ENCODE peak calls at places on chromosome 16, in six cellular contexts. One of them, this sample, is unnamed.

GRCh38 chr16:14186954-14187306 is 115.8 kb downstream of the MRTFB start:
- DNase-seq in IMR-90: no peak
- DNase-seq in adipocyte: peak; percentile 37
- DNase-seq in CD8-positive, alpha-beta memory T cell: no peak
- DNase-seq in tibial nerve: no peak
- DNase-seq in adrenal gland: no peak
- DNase-seq in this sample: no peak

GRCh38 chr16:67543582-67543981 is 15.0 kb downstream of the RIPOR1 start:
- DNase-seq in CD8-positive, alpha-beta memory T cell: no peak
- DNase-seq in adipocyte: no peak
- DNase-seq in tibial nerve: no peak
- DNase-seq in adrenal gland: no peak
- DNase-seq in IMR-90: no peak
- DNase-seq in this sample: no peak

GRCh38 chr16:4535627-4536108 is 2.9 kb downstream of the CDIP1 start:
- DNase-seq in adipocyte: no peak
- DNase-seq in adrenal gland: no peak
- DNase-seq in tibial nerve: no peak
- DNase-seq in IMR-90: no peak
- DNase-seq in CD8-positive, alpha-beta memory T cell: no peak
- DNase-seq in this sample: no peak

GRCh38 chr16:31458073-31458834 is 1.0 kb upstream of the ARMC5 start:
- DNase-seq in adipocyte: peak; percentile 65
- DNase-seq in adrenal gland: peak; percentile 70
- DNase-seq in IMR-90: peak; percentile 45
- DNase-seq in tibial nerve: no peak
- DNase-seq in CD8-positive, alpha-beta memory T cell: peak; percentile 67
- DNase-seq in this sample: peak; percentile 51

GRCh38 chr16:88906020-88906419 is 39.6 kb upstream of the PABPN1L start:
- DNase-seq in IMR-90: no peak
- DNase-seq in adipocyte: no peak
- DNase-seq in tibial nerve: no peak
- DNase-seq in CD8-positive, alpha-beta memory T cell: no peak
- DNase-seq in adrenal gland: no peak
- DNase-seq in this sample: no peak

GRCh38 chr16:23330583-23331249 is 28.6 kb downstream of the SCNN1B start:
- DNase-seq in CD8-positive, alpha-beta memory T cell: no peak
- DNase-seq in adrenal gland: peak; percentile 25
- DNase-seq in tibial nerve: no peak
- DNase-seq in adipocyte: no peak
- DNase-seq in IMR-90: no peak
- DNase-seq in this sample: no peak

GRCh38 chr16:22425036-22425801 is 50.8 kb upstream of the CDR2 start:
- DNase-seq in adipocyte: peak; percentile 68
- DNase-seq in IMR-90: no peak
- DNase-seq in tibial nerve: peak; percentile 49
- DNase-seq in CD8-positive, alpha-beta memory T cell: no peak
- DNase-seq in adrenal gland: peak; percentile 81
- DNase-seq in this sample: peak; percentile 49

GRCh38 chr16:17590711-17591654 is 120.2 kb upstream of the XYLT1 start:
- DNase-seq in CD8-positive, alpha-beta memory T cell: no peak
- DNase-seq in tibial nerve: no peak
- DNase-seq in adipocyte: no peak
- DNase-seq in IMR-90: no peak
- DNase-seq in adrenal gland: no peak
- DNase-seq in this sample: no peak

GRCh38 chr16:9097266-9098219 is 6.1 kb downstream of the HAPSTR1 start:
- DNase-seq in IMR-90: no peak
- DNase-seq in CD8-positive, alpha-beta memory T cell: no peak
- DNase-seq in adrenal gland: no peak
- DNase-seq in tibial nerve: no peak
- DNase-seq in adipocyte: no peak
- DNase-seq in this sample: no peak

GRCh38 chr16:17070882-17071592 is 399.7 kb downstream of the XYLT1 start:
- DNase-seq in adrenal gland: peak; percentile 40
- DNase-seq in adipocyte: no peak
- DNase-seq in CD8-positive, alpha-beta memory T cell: peak; percentile 78
- DNase-seq in IMR-90: no peak
- DNase-seq in tibial nerve: no peak
- DNase-seq in this sample: peak; percentile 45

GRCh38 chr16:89144681-89145080 is 26.9 kb upstream of the CDH15 start:
- DNase-seq in CD8-positive, alpha-beta memory T cell: no peak
- DNase-seq in tibial nerve: no peak
- DNase-seq in IMR-90: no peak
- DNase-seq in adipocyte: no peak
- DNase-seq in adrenal gland: no peak
- DNase-seq in this sample: no peak

GRCh38 chr16:66849543-66849942 is 5.3 kb downstream of the CA7 start:
- DNase-seq in CD8-positive, alpha-beta memory T cell: no peak
- DNase-seq in adrenal gland: no peak
- DNase-seq in adipocyte: no peak
- DNase-seq in IMR-90: no peak
- DNase-seq in tibial nerve: no peak
- DNase-seq in this sample: no peak

GRCh38 chr16:81623365-81624102 is 155.6 kb upstream of the PLCG2 start:
- DNase-seq in adrenal gland: peak; percentile 63
- DNase-seq in CD8-positive, alpha-beta memory T cell: peak; percentile 35
- DNase-seq in adipocyte: peak; percentile 66
- DNase-seq in tibial nerve: no peak
- DNase-seq in IMR-90: peak; percentile 43
- DNase-seq in this sample: peak; percentile 62

GRCh38 chr16:15578824-15579223 is 64.1 kb downstream of the MARF1 start:
- DNase-seq in IMR-90: no peak
- DNase-seq in tibial nerve: no peak
- DNase-seq in CD8-positive, alpha-beta memory T cell: no peak
- DNase-seq in adipocyte: no peak
- DNase-seq in adrenal gland: no peak
- DNase-seq in this sample: no peak

GRCh38 chr16:15574614-15574948 is 68.4 kb downstream of the MARF1 start:
- DNase-seq in CD8-positive, alpha-beta memory T cell: no peak
- DNase-seq in tibial nerve: no peak
- DNase-seq in adrenal gland: no peak
- DNase-seq in IMR-90: no peak
- DNase-seq in adipocyte: no peak
- DNase-seq in this sample: no peak

GRCh38 chr16:15575293-15576049 is 67.5 kb downstream of the MARF1 start:
- DNase-seq in adipocyte: no peak
- DNase-seq in tibial nerve: no peak
- DNase-seq in IMR-90: no peak
- DNase-seq in CD8-positive, alpha-beta memory T cell: no peak
- DNase-seq in adrenal gland: no peak
- DNase-seq in this sample: no peak

GRCh38 chr16:15573274-15573895 is 69.6 kb downstream of the MARF1 start:
- DNase-seq in IMR-90: no peak
- DNase-seq in CD8-positive, alpha-beta memory T cell: no peak
- DNase-seq in adipocyte: no peak
- DNase-seq in adrenal gland: no peak
- DNase-seq in tibial nerve: no peak
- DNase-seq in this sample: no peak

GRCh38 chr16:15576960-15577958 is 65.7 kb downstream of the MARF1 start:
- DNase-seq in IMR-90: no peak
- DNase-seq in CD8-positive, alpha-beta memory T cell: no peak
- DNase-seq in adipocyte: no peak
- DNase-seq in tibial nerve: no peak
- DNase-seq in adrenal gland: no peak
- DNase-seq in this sample: peak; percentile 55
- H3K4me1 ChIP-seq in IMR-90: peaks cover 7% of the 10 kb centered on the region
- H3K4me1 ChIP-seq in CD8-positive, alpha-beta memory T cell: no peaks in the 10 kb centered on the region
- H3K4me1 ChIP-seq in adipocyte: peaks cover 43% of the 10 kb centered on the region
- H3K4me1 ChIP-seq in tibial nerve: peaks cover 7% of the 10 kb centered on the region
- H3K4me1 ChIP-seq in adrenal gland: no peaks in the 10 kb centered on the region
- H3K4me1 ChIP-seq in this sample: no peaks in the 10 kb centered on the region

GRCh38 chr16:58234831-58235595 is 37.1 kb upstream of the CSNK2A2 start:
- DNase-seq in adipocyte: no peak
- DNase-seq in CD8-positive, alpha-beta memory T cell: no peak
- DNase-seq in adrenal gland: no peak
- DNase-seq in tibial nerve: no peak
- DNase-seq in IMR-90: no peak
- DNase-seq in this sample: no peak

GRCh38 chr16:58235663-58236062 is 37.8 kb upstream of the CSNK2A2 start:
- DNase-seq in adrenal gland: no peak
- DNase-seq in CD8-positive, alpha-beta memory T cell: no peak
- DNase-seq in adipocyte: no peak
- DNase-seq in tibial nerve: no peak
- DNase-seq in IMR-90: no peak
- DNase-seq in this sample: no peak

GRCh38 chr16:58236831-58237230 is 38.9 kb upstream of the CSNK2A2 start:
- DNase-seq in adipocyte: no peak
- DNase-seq in adrenal gland: no peak
- DNase-seq in CD8-positive, alpha-beta memory T cell: no peak
- DNase-seq in tibial nerve: no peak
- DNase-seq in IMR-90: no peak
- DNase-seq in this sample: no peak

DNA sequence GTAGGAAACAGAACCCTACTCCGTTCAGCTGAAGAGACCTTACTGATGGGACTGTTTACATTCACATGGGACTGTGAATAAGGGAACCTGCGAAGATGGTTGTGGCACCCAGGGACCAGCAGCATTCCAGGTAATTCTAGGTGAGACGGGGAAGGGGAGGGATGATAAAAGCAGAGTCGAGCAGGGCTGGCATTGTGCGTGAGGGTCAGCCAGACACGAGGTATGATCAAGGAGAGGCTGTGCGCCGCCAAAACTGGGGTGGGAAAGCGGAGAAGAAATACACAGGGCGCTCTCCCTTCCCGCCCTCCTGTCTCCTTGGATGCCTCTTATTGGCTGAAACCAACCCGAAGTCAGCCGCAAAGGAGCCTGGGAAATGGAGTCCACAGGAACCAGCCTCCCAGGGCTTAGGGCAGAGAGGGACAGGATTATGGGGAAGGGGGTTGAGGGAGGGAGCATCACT is 38.4 kb upstream of the CSNK2A2 start:
- DNase-seq in IMR-90: peak; percentile 51
- DNase-seq in CD8-positive, alpha-beta memory T cell: peak; percentile 41
- DNase-seq in adrenal gland: peak; percentile 76
- DNase-seq in tibial nerve: peak; percentile 24
- DNase-seq in adipocyte: peak; percentile 71
- DNase-seq in this sample: peak; percentile 90
- H3K4me3 ChIP-seq in IMR-90: peak overlapping the region; percentile 50
- H3K4me3 ChIP-seq in CD8-positive, alpha-beta memory T cell: peak overlapping the region; percentile 64
- H3K4me3 ChIP-seq in adrenal gland: no peak overlapping the region
- H3K4me3 ChIP-seq in tibial nerve: peak overlapping the region; percentile 47
- H3K4me3 ChIP-seq in adipocyte: peak overlapping the region; percentile 75
- H3K4me3 ChIP-seq in this sample: peak overlapping the region; percentile 35

DNA sequence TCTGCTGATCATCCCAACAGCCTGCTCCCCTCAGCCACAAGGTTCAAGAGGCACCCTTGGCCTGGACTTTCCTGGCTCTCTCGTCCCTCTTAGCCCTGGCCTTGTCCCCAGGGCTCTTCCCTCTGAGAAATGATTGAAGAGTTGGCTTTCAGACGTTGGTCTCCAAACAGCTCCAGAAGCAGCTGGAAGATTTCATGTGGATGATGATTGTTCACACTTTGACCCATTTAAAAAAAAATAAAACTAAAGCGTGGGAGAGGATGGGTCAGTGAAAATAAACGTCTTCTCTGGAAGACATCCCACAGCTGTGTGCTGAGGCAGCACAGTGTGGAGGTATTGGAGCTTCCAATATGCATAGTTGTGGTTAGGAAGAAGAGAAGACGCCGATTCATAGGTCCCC is 54.7 kb upstream of the CDH11 start:
- DNase-seq in adrenal gland: peak; percentile 3
- DNase-seq in tibial nerve: no peak
- DNase-seq in IMR-90: peak; percentile 93
- DNase-seq in CD8-positive, alpha-beta memory T cell: no peak
- DNase-seq in adipocyte: peak; percentile 67
- DNase-seq in this sample: peak; percentile 41
- H3K4me1 ChIP-seq in adrenal gland: no peaks in the 10 kb centered on the region
- H3K4me1 ChIP-seq in tibial nerve: no peaks in the 10 kb centered on the region
- H3K4me1 ChIP-seq in IMR-90: peaks cover 10% of the 10 kb centered on the region
- H3K4me1 ChIP-seq in CD8-positive, alpha-beta memory T cell: no peaks in the 10 kb centered on the region
- H3K4me1 ChIP-seq in adipocyte: peaks cover 33% of the 10 kb centered on the region
- H3K4me1 ChIP-seq in this sample: no peaks in the 10 kb centered on the region

GRCh38 chr16:57132470-57132869 is 40.1 kb downstream of the CPNE2 start:
- DNase-seq in IMR-90: no peak
- DNase-seq in adrenal gland: no peak
- DNase-seq in CD8-positive, alpha-beta memory T cell: no peak
- DNase-seq in adipocyte: no peak
- DNase-seq in tibial nerve: no peak
- DNase-seq in this sample: no peak

GRCh38 chr16:57131351-57131970 is 39.1 kb downstream of the CPNE2 start:
- DNase-seq in CD8-positive, alpha-beta memory T cell: peak; percentile 43
- DNase-seq in adrenal gland: no peak
- DNase-seq in IMR-90: no peak
- DNase-seq in adipocyte: no peak
- DNase-seq in tibial nerve: peak; percentile 30
- DNase-seq in this sample: no peak

GRCh38 chr16:57128787-57129389 is 36.5 kb downstream of the CPNE2 start:
- DNase-seq in adrenal gland: no peak
- DNase-seq in IMR-90: no peak
- DNase-seq in CD8-positive, alpha-beta memory T cell: peak; percentile 70
- DNase-seq in adipocyte: no peak
- DNase-seq in tibial nerve: no peak
- DNase-seq in this sample: no peak

GRCh38 chr16:57133101-57133500 is 40.7 kb downstream of the CPNE2 start:
- DNase-seq in IMR-90: no peak
- DNase-seq in adipocyte: no peak
- DNase-seq in CD8-positive, alpha-beta memory T cell: no peak
- DNase-seq in tibial nerve: no peak
- DNase-seq in adrenal gland: no peak
- DNase-seq in this sample: no peak

DNA sequence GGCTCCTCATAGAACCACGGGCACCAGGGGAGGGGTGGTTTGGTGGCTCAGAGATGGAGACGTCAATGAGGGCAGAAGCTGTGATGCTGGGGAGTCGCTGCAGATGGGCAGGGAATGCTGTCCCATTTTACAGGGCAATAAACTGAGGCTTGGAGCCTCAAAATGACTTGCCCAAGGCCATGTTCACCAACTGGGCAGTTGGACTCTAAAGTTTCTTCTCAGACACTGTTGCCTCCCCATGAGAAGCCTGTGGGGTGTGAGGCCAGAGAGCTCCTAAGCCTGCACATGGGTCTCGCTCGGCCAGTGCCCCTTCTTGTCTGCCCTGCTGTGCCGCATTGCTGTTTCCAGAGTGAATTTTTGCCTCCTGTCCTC is 38.6 kb downstream of the CPNE2 start:
- DNase-seq in tibial nerve: no peak
- DNase-seq in adipocyte: no peak
- DNase-seq in IMR-90: no peak
- DNase-seq in CD8-positive, alpha-beta memory T cell: no peak
- DNase-seq in adrenal gland: no peak
- DNase-seq in this sample: no peak
- H3K4me3 ChIP-seq in tibial nerve: no peak overlapping the region
- H3K4me3 ChIP-seq in adipocyte: no peak overlapping the region
- H3K4me3 ChIP-seq in IMR-90: no peak overlapping the region
- H3K4me3 ChIP-seq in CD8-positive, alpha-beta memory T cell: peak overlapping the region; percentile 43
- H3K4me3 ChIP-seq in adrenal gland: no peak overlapping the region
- H3K4me3 ChIP-seq in this sample: no peak overlapping the region

This sample was measured in testis.